ENCODE peak calls at places on chromosomes 2 and 18, in ten cellular contexts. T is astrocyte, P is fibroblast of villous mesenchyme, W is mesothelial cell of epicardium, U is uterus, Q is tibial nerve, F is Caco-2, C is fibroblast of lung, Z is A673, A is heart left ventricle. S is an unnamed sample.

GRCh38 chr2:237223208-237223861 is 137.6 kb downstream of the COPS8 start:
- DNase-seq in T (peak), P (peak), W (no peak), U (peak), Q (peak), F (no peak), C (peak), Z (peak), A (peak), S (no peak)

GRCh38 chr2:85394976-85395375 is 15.2 kb downstream of the CAPG start:
- DNase-seq in T (no peak), P (no peak), W (no peak), U (no peak), Q (no peak), F (no peak), C (no peak), Z (no peak), A (no peak), S (no peak)

GRCh38 chr2:138744709-138745108 is 35.5 kb downstream of the NXPH2 start:
- DNase-seq in T (no peak), P (no peak), W (no peak), U (no peak), Q (no peak), F (no peak), C (no peak), Z (no peak), A (no peak), S (no peak)

GRCh38 chr2:239927424-239927981 is 97.6 kb downstream of the NDUFA10 start:
- DNase-seq in T (peak), P (peak), W (peak), U (peak), Q (no peak), F (no peak), C (peak), Z (peak), A (peak), S (peak)

GRCh38 chr2:156394033-156394741 is 42.0 kb upstream of the GPD2 start:
- DNase-seq in T (no peak), P (no peak), W (no peak), U (no peak), Q (no peak), F (no peak), C (no peak), Z (no peak), A (no peak), S (no peak)

GRCh38 chr2:157508676-157509075 is 64.8 kb upstream of the CYTIP start:
- DNase-seq in T (no peak), P (no peak), W (no peak), U (no peak), Q (no peak), F (no peak), C (no peak), Z (no peak), A (no peak), S (no peak)

GRCh38 chr2:9102861-9103662 is 99.6 kb upstream of the MBOAT2 start:
- DNase-seq in T (peak), P (peak), W (no peak), U (no peak), Q (no peak), F (peak), C (peak), Z (no peak), A (no peak), S (no peak)

GRCh38 chr2:195575879-195576391 is 81.1 kb upstream of the SLC39A10 start:
- DNase-seq in T (peak), P (peak), W (no peak), U (no peak), Q (no peak), F (no peak), C (peak), Z (peak), A (no peak), S (no peak)

GRCh38 chr18:46672062-46672970 is 15.3 kb upstream of the LOXHD1 start:
- DNase-seq in T (peak), P (no peak), W (no peak), U (no peak), Q (no peak), F (no peak), C (peak), Z (peak), A (no peak), S (no peak)

GRCh38 chr2:219421323-219421722 is 3.1 kb downstream of the DES start:
- DNase-seq in T (no peak), P (no peak), W (no peak), U (peak), Q (no peak), F (no peak), C (no peak), Z (no peak), A (no peak), S (no peak)

GRCh38 chr18:22193466-22193865 is 24.1 kb downstream of the GATA6 start:
- DNase-seq in T (no peak), P (peak), W (no peak), U (peak), Q (no peak), F (no peak), C (no peak), Z (no peak), A (no peak), S (no peak)

GRCh38 chr2:73050011-73050617 is 21.4 kb downstream of the SFXN5 start:
- DNase-seq in T (peak), P (no peak), W (no peak), U (no peak), Q (no peak), F (no peak), C (peak), Z (no peak), A (no peak), S (no peak)

GRCh38 chr2:37766087-37766486 is 94.6 kb upstream of the CDC42EP3 start:
- DNase-seq in T (no peak), P (peak), W (no peak), U (no peak), Q (no peak), F (peak), C (no peak), Z (no peak), A (no peak), S (no peak)

GRCh38 chr2:133886735-133887675 is 318.7 kb upstream of the NCKAP5 start:
- DNase-seq in T (peak), P (peak), W (peak), U (no peak), Q (peak), F (peak), C (peak), Z (peak), A (peak), S (no peak)

DNA sequence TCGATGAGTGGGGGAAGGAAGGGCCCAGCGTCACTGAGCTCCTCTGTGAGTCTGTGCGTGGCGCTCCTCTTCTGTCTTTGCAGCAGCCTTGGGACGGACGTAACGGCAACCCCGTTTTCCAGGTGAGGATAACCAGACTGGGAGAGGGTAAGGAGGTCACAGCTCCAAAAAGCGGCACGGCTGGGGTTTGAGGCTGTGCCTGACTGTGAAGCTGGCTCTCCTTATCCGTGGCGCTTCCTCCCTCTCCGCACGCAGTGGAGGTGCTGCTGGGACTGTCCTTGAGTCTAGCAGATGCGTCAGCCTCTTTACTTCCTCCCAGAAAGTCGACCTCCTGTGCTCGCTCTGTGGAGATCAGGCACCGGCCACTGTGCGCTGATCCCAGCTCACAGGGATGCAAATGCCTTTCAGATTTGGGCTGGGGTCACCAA is 29.9 kb upstream of the E2F6 start:
- DNase-seq in T (no peak), P (no peak), W (no peak), U (peak), Q (no peak), F (no peak), C (peak), Z (no peak), A (peak), S (peak)
- TF ChIP-seq CTCF in T (no peak), P (no peak), W (no peak), U (no peak), Q (no peak), F (no peak), C (no peak), Z (no peak), A (no peak), S (no peak)

DNA sequence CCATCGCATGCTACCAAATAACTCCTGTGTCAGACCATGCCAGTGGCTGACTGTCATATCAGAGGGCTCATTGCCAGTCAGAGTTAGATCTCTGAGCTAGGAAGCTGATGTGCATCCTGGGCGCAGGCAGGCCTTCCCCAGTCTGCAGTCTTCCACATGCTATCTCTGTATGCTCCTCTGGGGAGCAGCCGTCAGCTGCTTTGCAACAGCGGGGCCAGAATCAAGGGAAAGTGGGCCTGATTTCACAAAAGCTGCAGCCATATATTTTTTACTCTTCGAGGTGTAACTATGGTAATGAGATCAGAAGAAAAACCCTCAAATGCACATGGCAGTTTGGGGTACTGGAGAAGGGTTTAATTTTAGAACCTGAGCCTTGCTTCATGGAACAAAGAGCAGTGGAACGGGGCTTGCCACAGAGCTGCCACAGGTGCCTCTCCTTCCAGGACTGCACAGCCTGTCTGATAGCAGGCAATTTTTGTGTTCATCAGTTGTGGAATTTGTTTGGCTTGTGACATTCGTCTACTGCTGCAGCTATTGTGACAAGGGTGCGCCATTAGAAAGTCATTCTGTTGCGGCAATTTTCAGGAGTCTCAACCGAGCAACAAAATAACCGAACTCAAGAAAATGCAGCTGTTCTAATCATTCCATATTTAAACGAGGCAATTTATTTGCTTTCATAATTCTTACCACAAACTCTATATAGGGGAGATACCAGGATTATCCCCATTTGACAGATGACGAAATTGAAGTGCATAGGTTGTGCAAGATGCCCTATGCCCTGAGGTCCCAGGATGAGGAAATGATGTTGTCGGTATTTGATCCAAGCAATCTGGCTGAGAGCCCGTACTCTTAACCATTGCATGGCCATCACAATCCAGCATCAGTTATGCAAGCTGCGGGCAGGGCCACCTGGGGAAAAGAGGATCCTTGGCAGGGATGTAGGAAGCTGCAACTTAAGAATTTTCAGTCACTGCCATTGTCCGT is 109.6 kb upstream of the CYRIA start:
- DNase-seq in T (no peak), P (peak), W (no peak), U (no peak), Q (no peak), F (peak), C (peak), Z (peak), A (no peak), S (no peak)
- TF ChIP-seq CTCF in T (peak), P (peak), W (no peak), U (no peak), Q (no peak), F (peak), C (no peak), Z (peak), A (no peak), S (peak)

GRCh38 chr2:231612199-231613053 is 19.8 kb downstream of the TEX44 start:
- DNase-seq in T (peak), P (peak), W (peak), U (peak), Q (peak), F (peak), C (peak), Z (peak), A (peak), S (peak)

GRCh38 chr2:231613054-231613654 is 20.5 kb downstream of the TEX44 start:
- DNase-seq in T (no peak), P (peak), W (no peak), U (no peak), Q (no peak), F (no peak), C (no peak), Z (no peak), A (no peak), S (no peak)

GRCh38 chr2:231614559-231615057 is 21.9 kb downstream of the TEX44 start:
- DNase-seq in T (no peak), P (no peak), W (no peak), U (peak), Q (no peak), F (no peak), C (no peak), Z (no peak), A (no peak), S (no peak)

GRCh38 chr2:231615058-231615671 is 22.5 kb downstream of the TEX44 start:
- DNase-seq in T (no peak), P (no peak), W (no peak), U (no peak), Q (no peak), F (peak), C (no peak), Z (no peak), A (no peak), S (no peak)

GRCh38 chr2:231613655-231614558 is 21.2 kb downstream of the TEX44 start:
- DNase-seq in T (peak), P (peak), W (peak), U (peak), Q (peak), F (peak), C (peak), Z (peak), A (peak), S (peak)
- TF ChIP-seq CTCF in T (no peak), P (peak), W (peak), U (peak), Q (peak), F (no peak), C (no peak), Z (peak), A (no peak), S (peak)

GRCh38 chr2:22904126-22904684 is 480.8 kb upstream of the KLHL29 start:
- DNase-seq in T (no peak), P (no peak), W (peak), U (peak), Q (no peak), F (peak), C (no peak), Z (peak), A (no peak), S (no peak)
- TF ChIP-seq CTCF in T (peak), P (no peak), W (peak), U (no peak), Q (no peak), F (peak), C (peak), Z (peak), A (peak), S (peak)

DNA sequence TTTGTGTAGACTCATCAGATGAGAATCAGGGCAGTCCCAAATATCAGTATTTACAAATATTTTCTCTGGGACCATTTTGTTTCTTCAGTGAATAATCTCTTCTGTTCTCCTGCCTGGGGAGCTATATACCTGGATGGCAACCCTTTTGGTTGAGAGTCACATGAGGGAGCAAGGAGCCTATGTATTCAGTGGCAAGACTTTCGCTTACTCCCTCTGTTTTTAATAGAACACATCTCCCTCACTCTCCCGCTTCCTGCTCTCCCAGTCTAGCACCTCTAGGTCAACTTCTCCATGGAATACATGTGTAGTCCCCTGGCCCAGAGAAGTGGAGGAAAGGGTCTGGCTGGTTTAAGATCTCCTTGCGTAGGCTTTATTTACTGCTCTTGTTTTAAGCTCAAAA is 600.3 kb downstream of the CCDC85A start:
- DNase-seq in T (no peak), P (no peak), W (no peak), U (no peak), Q (no peak), F (no peak), C (no peak), Z (no peak), A (no peak), S (no peak)
- TF ChIP-seq CTCF in T (no peak), P (no peak), W (no peak), U (no peak), Q (no peak), F (no peak), C (no peak), Z (no peak), A (no peak), S (no peak)

DNA sequence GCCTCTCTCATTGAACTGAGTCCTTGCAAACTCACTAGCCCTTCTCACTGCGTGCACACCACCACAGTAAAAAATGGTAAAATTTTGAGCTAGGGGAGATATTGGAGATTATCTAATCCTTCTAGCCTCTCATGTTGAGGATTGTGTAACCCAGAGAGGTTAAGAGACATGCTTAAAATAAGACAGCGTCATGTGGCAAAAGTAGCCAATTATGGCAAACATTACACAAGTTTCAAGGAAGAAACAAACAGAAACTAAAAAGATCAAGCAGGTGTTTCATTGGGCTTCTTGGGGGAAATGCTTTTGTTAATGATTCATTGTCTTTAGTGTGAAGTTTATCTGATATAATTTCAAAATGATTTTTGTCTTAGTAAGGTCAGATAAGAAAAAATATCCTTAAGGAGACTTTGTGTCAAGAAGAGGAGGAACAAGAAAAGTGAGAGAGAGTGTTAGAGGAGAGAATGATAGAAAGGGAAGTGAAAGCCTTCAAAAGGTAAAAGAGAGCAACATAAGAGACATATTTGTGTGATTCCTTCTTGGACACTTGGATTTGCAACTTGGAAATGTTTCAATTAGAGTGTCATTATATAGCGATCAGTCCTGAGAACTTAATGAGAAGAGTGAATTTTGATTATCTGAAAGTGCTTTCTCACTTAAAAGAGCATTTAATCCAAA is 893.8 kb upstream of the FAM98A start:
- DNase-seq in T (no peak), P (no peak), W (no peak), U (no peak), Q (no peak), F (no peak), C (no peak), Z (no peak), A (no peak), S (no peak)
- TF ChIP-seq CTCF in T (no peak), P (no peak), W (no peak), U (no peak), Q (no peak), F (no peak), C (no peak), Z (no peak), A (no peak), S (no peak)

GRCh38 chr18:40935423-40935822 is 1019.6 kb upstream of the PIK3C3 start:
- DNase-seq in T (no peak), P (peak), W (no peak), U (no peak), Q (no peak), F (peak), C (peak), Z (peak), A (no peak), S (no peak)
- TF ChIP-seq CTCF in T (peak), P (peak), W (peak), U (no peak), Q (peak), F (peak), C (peak), Z (peak), A (peak), S (peak)